ENCODE peak calls at places on chromosomes 12 and 14, in seven cellular contexts. J, K, T, B, H, N and X are unnamed samples.
A peak's percentile ranks its signal among the peaks of the same experiment; 100 is the strongest.

GRCh38 chr14:101364503-101365328 is 196.6 kb upstream of the DIO3 start:
- DNase-seq in B (peak; percentile 78), H (peak; percentile 72), J (no peak), K (no peak), N (no peak), T (no peak), X (no peak)

GRCh38 chr12:121580959-121581680 is at the start of gene KDM2B:
- DNase-seq in K (no peak), H (no peak), N (no peak), B (no peak), J (peak; percentile 66), T (peak; percentile 39), X (no peak)

GRCh38 chr14:105208738-105209075 is 27.6 kb upstream of the NUDT14 start:
- DNase-seq in H (no peak), B (no peak), K (no peak), T (no peak), N (no peak), J (no peak), X (no peak)

GRCh38 chr14:102314242-102315011 is 5.1 kb upstream of the ZNF839 start:
- DNase-seq in K (peak; percentile 76), T (peak; percentile 83), B (peak; percentile 92), N (peak; percentile 65), J (peak; percentile 91), H (peak; percentile 96), X (no peak)

GRCh38 chr12:53174881-53175491 is 5.5 kb upstream of the ZNF740 start:
- DNase-seq in K (no peak), T (peak; percentile 16), J (no peak), B (no peak), H (no peak), N (no peak), X (peak; percentile 37)

GRCh38 chr12:96534339-96534738 is 45.0 kb downstream of the CFAP54 start:
- DNase-seq in T (no peak), N (no peak), J (no peak), H (no peak), B (no peak), K (no peak), X (no peak)

GRCh38 chr14:104150201-104151027 is 12.0 kb downstream of the KIF26A start:
- DNase-seq in H (no peak), T (no peak), N (no peak), J (no peak), B (peak; percentile 92), K (no peak), X (no peak)

GRCh38 chr12:93836616-93837260 is 159.6 kb downstream of the CRADD start:
- DNase-seq in T (no peak), N (no peak), B (no peak), H (no peak), K (no peak), J (no peak), X (no peak)

GRCh38 chr12:127650626-127651025 is 616.3 kb upstream of the TMEM132C start:
- DNase-seq in K (no peak), N (no peak), J (no peak), T (no peak), B (no peak), H (no peak), X (no peak)

GRCh38 chr14:103535081-103535890 is 6.3 kb downstream of the TRMT61A start:
- DNase-seq in H (no peak), K (no peak), T (no peak), J (no peak), B (no peak), N (no peak), X (no peak)

GRCh38 chr12:109625131-109625559 is 51.6 kb downstream of the MVK start:
- DNase-seq in H (no peak), K (no peak), N (no peak), J (peak; percentile 90), T (no peak), B (no peak), X (no peak)

GRCh38 chr14:96221109-96221650 is 16.5 kb downstream of the BDKRB2 start:
- DNase-seq in K (no peak), H (no peak), T (no peak), J (no peak), B (no peak), N (no peak), X (no peak)

GRCh38 chr12:50537538-50537919 is 32.7 kb downstream of the DIP2B start:
- DNase-seq in T (no peak), B (no peak), H (no peak), J (no peak), N (no peak), K (no peak), X (no peak)

GRCh38 chr14:103442288-103442687 is 57.1 kb downstream of the MARK3 start:
- DNase-seq in N (no peak), J (no peak), K (no peak), B (no peak), H (no peak), T (no peak), X (no peak)

GRCh38 chr12:4274396-4274959 is 916 bp downstream of the CCND2 start:
- DNase-seq in J (no peak), H (peak; percentile 87), K (no peak), T (peak; percentile 34), N (no peak), B (peak; percentile 69), X (no peak)

GRCh38 chr14:50539051-50539450 is 6.7 kb upstream of the MAP4K5 start:
- DNase-seq in B (no peak), N (no peak), K (no peak), J (no peak), T (no peak), H (no peak), X (no peak)

GRCh38 chr14:80805136-80805535 is 136.4 kb downstream of the CEP128 start:
- DNase-seq in T (no peak), K (no peak), J (no peak), N (no peak), H (no peak), B (no peak), X (no peak)

GRCh38 chr14:39085933-39086332 is 17.1 kb downstream of the SEC23A start:
- DNase-seq in T (no peak), H (no peak), J (no peak), N (no peak), B (no peak), K (no peak), X (no peak)

GRCh38 chr12:69065804-69066203 is 132.8 kb upstream of the CPM start:
- DNase-seq in N (no peak), H (no peak), T (no peak), K (no peak), J (no peak), B (no peak), X (no peak)

GRCh38 chr12:106106892-106107291 is 31.9 kb downstream of the NUAK1 start:
- DNase-seq in H (no peak), B (no peak), J (peak; percentile 12), T (no peak), K (no peak), N (no peak), X (no peak)